ENCODE peak calls at places on chromosomes 13 and 19, in four cellular contexts. M is HepG2, C is GM12878, S is K562. N is an unnamed sample.

GRCh38 chr19:49553451-49554271 is 25.9 kb downstream of the RCN3 start:
- DNase-seq in M (peak; percentile 79), C (no peak), S (no peak), N (no peak)

GRCh38 chr19:31120952-31121351 is 228.3 kb downstream of the TSHZ3 start:
- DNase-seq in M (no peak), C (no peak), S (no peak), N (no peak)

GRCh38 chr19:48400018-48400742 is 6.7 kb downstream of the GRIN2D start:
- DNase-seq in M (peak; percentile 50), C (no peak), S (peak; percentile 76), N (peak; percentile 90)

GRCh38 chr13:51277943-51278342 is 55.7 kb downstream of the FAM124A start:
- DNase-seq in M (no peak), C (no peak), S (no peak), N (no peak)

GRCh38 chr19:38337360-38337653 is 1.7 kb downstream of the CATSPERG start:
- DNase-seq in M (peak; percentile 14), C (no peak), S (no peak), N (no peak)

GRCh38 chr19:29259867-29260281 is 46.9 kb upstream of the UQCRFS1 start:
- DNase-seq in M (no peak), C (no peak), S (no peak), N (no peak)

GRCh38 chr13:64397699-64398098 is 2832.4 kb downstream of the PCDH9 start:
- DNase-seq in M (no peak), C (no peak), S (no peak), N (no peak)

GRCh38 chr19:45117167-45117594 is 24.2 kb downstream of the PPP1R37 start:
- DNase-seq in M (no peak), C (peak; percentile 73), S (peak; percentile 56), N (no peak)

GRCh38 chr13:27792393-27793218 is at the start of gene GSX1:
- DNase-seq in M (peak; percentile 18), C (no peak), S (peak; percentile 17), N (peak; percentile 87)

GRCh38 chr19:46428278-46429141 is at the start of gene PNMA8C:
- DNase-seq in M (no peak), C (no peak), S (peak; percentile 70), N (peak; percentile 93)

GRCh38 chr13:24214528-24214927 is 54.0 kb downstream of the SPATA13 start:
- DNase-seq in M (no peak), C (no peak), S (no peak), N (no peak)

GRCh38 chr13:21970918-21971317 is 300.0 kb downstream of the FGF9 start:
- DNase-seq in M (no peak), C (no peak), S (no peak), N (no peak)

GRCh38 chr19:46350758-46351159 is 3.9 kb downstream of the PPP5C start:
- DNase-seq in M (no peak), C (peak; percentile 51), S (no peak), N (no peak)

GRCh38 chr19:37905936-37906867 is at the start of gene WDR87:
- DNase-seq in M (peak; percentile 51), C (no peak), S (peak; percentile 76), N (peak; percentile 89)

GRCh38 chr13:94586371-94586770 is 9.6 kb downstream of the TGDS start:
- DNase-seq in M (no peak), C (no peak), S (no peak), N (no peak)

GRCh38 chr19:12938054-12938535 is 314 bp upstream of the CALR start:
- DNase-seq in M (peak; percentile 98), C (peak; percentile 97), S (peak; percentile 94), N (peak; percentile 99)

GRCh38 chr13:45681101-45681500 is 21.0 kb upstream of the CBY2 start:
- DNase-seq in M (no peak), C (no peak), S (no peak), N (no peak)

GRCh38 chr13:20465218-20465879 is 60.3 kb downstream of the CRYL1 start:
- DNase-seq in M (no peak), C (no peak), S (no peak), N (no peak)

GRCh38 chr13:113950451-113951245 is 23.2 kb downstream of the C13orf46 start:
- DNase-seq in M (no peak), C (no peak), S (no peak), N (no peak)

GRCh38 chr19:14381689-14382474 is 638 bp downstream of the ADGRE5 start:
- DNase-seq in M (no peak), C (no peak), S (peak; percentile 55), N (no peak)

GRCh38 chr13:36454962-36455361 is 22.7 kb downstream of the CCNA1 start:
- DNase-seq in M (no peak), C (no peak), S (no peak), N (no peak)
- TF ChIP-seq NR2C2 in M (no peak), C (no peak), S (no peak), N (no peak)

GRCh38 chr19:55118401-55118991 is 1.1 kb upstream of the PPP1R12C start:
- DNase-seq in M (no peak), C (no peak), S (peak; percentile 69), N (peak; percentile 93)
- TF ChIP-seq NR2C2 in M (peak; percentile 5), C (no peak), S (peak; percentile 94), N (peak; percentile 69)

DNA sequence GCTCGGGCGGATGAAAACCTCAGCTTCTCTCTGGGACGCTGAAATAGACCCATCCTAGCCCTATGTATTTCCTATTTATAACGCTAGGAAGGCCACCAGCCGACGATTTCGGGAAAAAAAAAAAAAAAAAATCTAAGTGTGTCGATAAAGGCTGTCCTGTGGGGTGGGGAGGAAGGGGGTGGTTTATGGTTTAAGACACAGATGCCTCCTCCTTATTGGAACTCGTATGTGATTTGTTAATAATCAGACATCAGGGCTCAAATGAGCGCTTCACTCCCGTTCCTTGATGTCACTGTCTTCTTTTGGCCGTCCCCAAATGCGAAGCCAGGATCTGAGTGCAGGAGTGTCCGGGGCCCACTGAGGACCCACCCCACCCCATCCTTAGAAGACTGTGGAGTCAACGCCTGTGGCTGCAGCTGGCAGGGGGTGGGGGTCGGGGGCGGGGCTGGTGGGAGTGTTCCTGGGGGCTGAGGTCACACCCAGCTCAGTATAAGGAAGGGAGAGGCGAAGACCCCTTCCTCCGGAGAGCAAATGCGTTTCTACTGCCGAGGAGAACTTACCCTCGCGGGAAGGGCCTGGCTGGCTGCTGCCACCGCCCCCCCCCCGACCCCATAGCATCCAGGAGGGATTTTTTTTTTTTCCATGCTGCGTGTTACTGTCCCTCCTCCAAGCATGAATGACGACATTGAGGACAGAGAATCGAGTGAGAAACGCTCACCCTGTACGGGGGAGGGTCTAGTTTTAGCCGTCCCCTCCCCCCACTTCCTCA is 971 bp downstream of the ATCAY start:
- DNase-seq in M (no peak), C (no peak), S (no peak), N (peak; percentile 34)
- TF ChIP-seq NR2C2 in M (no peak), C (no peak), S (no peak), N (no peak)

DNA sequence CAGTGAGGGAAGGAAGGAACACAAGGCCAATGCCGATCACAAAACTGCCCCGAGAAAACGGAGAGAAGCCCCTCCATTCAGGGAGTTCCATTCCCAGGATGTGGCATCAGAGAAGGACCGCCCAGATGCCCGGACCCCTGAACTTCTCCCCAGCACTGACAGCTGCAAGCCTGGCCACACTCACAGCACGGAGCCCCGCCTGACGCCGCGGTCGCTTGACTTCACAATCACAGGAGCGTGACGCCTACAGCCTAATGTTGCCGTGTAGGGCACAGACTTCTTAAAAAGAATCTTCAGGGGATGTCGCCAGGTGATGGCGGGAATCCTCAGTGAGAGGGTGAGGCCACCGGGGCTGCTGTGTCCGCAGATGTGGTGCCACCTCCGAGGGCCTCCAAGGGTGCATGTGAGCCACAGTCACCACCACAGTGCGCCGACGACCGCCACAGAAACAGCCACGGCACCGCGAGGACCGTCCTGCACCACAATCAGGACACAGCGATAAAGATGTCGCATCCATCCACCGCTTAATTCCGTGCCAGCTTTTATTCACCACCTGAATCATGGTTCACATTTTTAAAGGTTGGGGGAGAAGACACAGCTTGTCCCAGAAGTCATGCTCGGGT is 77.2 kb downstream of the SPACA7 start:
- DNase-seq in M (no peak), C (no peak), S (no peak), N (no peak)
- TF ChIP-seq NR2C2 in M (no peak), C (no peak), S (no peak), N (no peak)

DNA sequence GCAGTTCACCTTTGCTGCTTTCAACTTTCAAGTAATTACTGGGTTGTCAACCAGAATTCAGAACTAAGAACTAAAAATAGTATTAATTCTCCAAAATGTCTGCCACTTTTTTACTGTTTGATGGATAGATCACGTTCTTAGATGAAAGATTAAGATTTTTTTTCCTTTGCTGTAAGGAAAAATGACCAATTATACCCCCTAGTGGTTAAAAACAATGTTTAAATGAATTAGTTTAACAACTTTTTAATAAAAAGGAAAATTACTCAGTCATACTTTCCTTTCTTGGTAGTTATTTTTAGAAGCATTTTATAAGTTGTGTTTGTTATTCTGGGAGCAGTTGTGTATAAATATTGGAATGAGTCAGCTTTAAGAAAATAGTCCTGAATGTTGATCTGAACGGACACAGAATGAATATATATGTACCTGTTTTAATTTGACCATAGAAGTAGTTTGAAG is 4.6 kb downstream of the TM9SF2 start:
- DNase-seq in M (no peak), C (no peak), S (no peak), N (no peak)
- TF ChIP-seq NR2C2 in M (no peak), C (no peak), S (no peak), N (no peak)

GRCh38 chr13:36432106-36432544 is at the start of gene CCNA1:
- DNase-seq in M (no peak), C (no peak), S (peak; percentile 45), N (peak; percentile 89)

GRCh38 chr13:36431204-36432105 is 840 bp upstream of the CCNA1 start:
- DNase-seq in M (no peak), C (no peak), S (no peak), N (peak; percentile 41)

GRCh38 chr13:36430247-36431203 is 1.8 kb upstream of the CCNA1 start:
- DNase-seq in M (no peak), C (no peak), S (no peak), N (peak; percentile 38)

DNA sequence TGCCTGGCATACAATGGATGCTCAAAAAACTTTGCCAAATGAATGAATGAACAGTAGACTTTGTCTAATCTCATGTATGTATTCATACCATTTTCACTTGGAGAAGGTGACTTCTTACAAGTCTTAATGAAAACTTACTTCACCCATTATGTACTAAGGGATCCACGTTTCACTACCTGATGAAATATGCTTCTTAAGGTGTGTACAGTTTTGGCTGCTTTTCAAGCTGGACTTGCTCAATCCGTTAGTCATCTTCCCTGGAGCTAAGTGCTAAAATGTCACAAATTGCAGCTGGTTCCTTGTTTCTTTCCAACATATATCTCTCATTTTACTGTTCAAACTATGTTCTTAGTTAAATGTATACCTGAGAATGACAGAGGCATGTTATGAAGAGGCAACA is 4.2 kb upstream of the CCNA1 start:
- DNase-seq in M (no peak), C (no peak), S (no peak), N (no peak)
- TF ChIP-seq NR2C2 in M (no peak), C (no peak), S (no peak), N (no peak)

GRCh38 chr13:43058318-43058674 is 34.9 kb downstream of the DNAJC15 start:
- DNase-seq in M (peak; percentile 46), C (no peak), S (no peak), N (peak; percentile 23)

GRCh38 chr13:43058836-43059235 is 35.5 kb downstream of the DNAJC15 start:
- DNase-seq in M (no peak), C (no peak), S (no peak), N (no peak)

GRCh38 chr13:43057653-43058317 is 34.4 kb downstream of the DNAJC15 start:
- DNase-seq in M (peak; percentile 97), C (no peak), S (no peak), N (peak; percentile 23)

GRCh38 chr13:43054803-43055802 is 31.7 kb downstream of the DNAJC15 start:
- DNase-seq in M (peak; percentile 75), C (no peak), S (no peak), N (peak; percentile 50)
- TF ChIP-seq NR2C2 in M (no peak), C (no peak), S (no peak), N (no peak)